ENCODE peak calls at places on chromosome 10, in nine cellular contexts. B is AG04449; J is NCI-H1436; X is activated T-cell treated with anti-CD3 and anti-CD28 coated beads, Interleukin-2, amount 50 U/mL, for 4 hours; E is midbrain; V is HS-5; F is ACHN; K is kidney; R is right atrium auricular region. L is an unnamed sample.

GRCh38 chr10:96267234-96267705 is 4.1 kb downstream of the BLNK start:
- DNase-seq in B (no peak), J (no peak), X (no peak), E (no peak), V (no peak), F (no peak), K (no peak), R (no peak), L (no peak)

GRCh38 chr10:93815304-93816091 is 57.8 kb downstream of the LGI1 start:
- DNase-seq in B (no peak), J (no peak), X (no peak), E (peak), V (no peak), F (no peak), K (no peak), R (no peak), L (no peak)

GRCh38 chr10:80530251-80530650 is 7.5 kb upstream of the SH2D4B start:
- DNase-seq in B (no peak), J (no peak), X (peak), E (peak), V (no peak), F (peak), K (no peak), R (no peak), L (no peak)

GRCh38 chr10:4820804-4821401 is 5.1 kb upstream of the AKR1E2 start:
- DNase-seq in B (no peak), J (no peak), X (no peak), E (peak), V (no peak), F (no peak), K (no peak), R (peak), L (no peak)

GRCh38 chr10:43688348-43688892 is 39.7 kb upstream of the ZNF32 start:
- DNase-seq in B (no peak), J (no peak), X (no peak), E (no peak), V (no peak), F (no peak), K (no peak), R (no peak), L (no peak)

GRCh38 chr10:31215052-31215451 is 104.0 kb upstream of the ZEB1 start:
- DNase-seq in B (no peak), J (no peak), X (no peak), E (peak), V (no peak), F (no peak), K (no peak), R (no peak), L (no peak)

GRCh38 chr10:119735451-119735850 is 9.6 kb downstream of the INPP5F start:
- DNase-seq in B (no peak), J (no peak), X (no peak), E (no peak), V (no peak), F (no peak), K (no peak), R (no peak), L (no peak)

GRCh38 chr10:132296671-132297443 is 10.9 kb downstream of the STK32C start:
- DNase-seq in B (no peak), J (no peak), X (no peak), E (no peak), V (no peak), F (no peak), K (peak), R (no peak), L (no peak)

GRCh38 chr10:24962998-24963397 is 10.6 kb upstream of the PRTFDC1 start:
- DNase-seq in B (no peak), J (no peak), X (no peak), E (no peak), V (no peak), F (peak), K (no peak), R (no peak), L (no peak)

GRCh38 chr10:70324341-70324861 is 40.6 kb upstream of the NPFFR1 start:
- DNase-seq in B (no peak), J (no peak), X (no peak), E (no peak), V (no peak), F (no peak), K (peak), R (no peak), L (no peak)

GRCh38 chr10:91607661-91608442 is 25.0 kb downstream of the PPP1R3C start:
- DNase-seq in B (no peak), J (no peak), X (no peak), E (no peak), V (no peak), F (no peak), K (no peak), R (no peak), L (no peak)

GRCh38 chr10:109701583-109702215 is 221.6 kb downstream of the XPNPEP1 start:
- DNase-seq in B (no peak), J (no peak), X (no peak), E (no peak), V (no peak), F (no peak), K (no peak), R (no peak), L (no peak)

GRCh38 chr10:22837771-22838170 is 90.1 kb upstream of the ARMC3 start:
- DNase-seq in B (no peak), J (no peak), X (no peak), E (no peak), V (no peak), F (no peak), K (no peak), R (no peak), L (no peak)

GRCh38 chr10:124558901-124559321 is 97.3 kb downstream of the LHPP start:
- DNase-seq in B (no peak), J (no peak), X (no peak), E (no peak), V (no peak), F (no peak), K (peak), R (no peak), L (no peak)

GRCh38 chr10:73083234-73083633 is 13.4 kb downstream of the P4HA1 start:
- DNase-seq in B (no peak), J (no peak), X (no peak), E (no peak), V (no peak), F (no peak), K (no peak), R (no peak), L (no peak)

GRCh38 chr10:76306859-76307258 is 875.4 kb downstream of the LRMDA start:
- DNase-seq in B (no peak), J (no peak), X (no peak), E (no peak), V (no peak), F (no peak), K (no peak), R (no peak), L (no peak)

GRCh38 chr10:62437696-62438095 is 63.5 kb downstream of the ZNF365 start:
- DNase-seq in B (peak), J (peak), X (no peak), E (peak), V (peak), F (peak), K (no peak), R (no peak), L (peak)

GRCh38 chr10:58773942-58774341 is 261.3 kb downstream of the BICC1 start:
- DNase-seq in B (no peak), J (no peak), X (no peak), E (no peak), V (no peak), F (no peak), K (no peak), R (no peak), L (no peak)

GRCh38 chr10:46297406-46298204 is 10.8 kb downstream of the ANTXRL start:
- DNase-seq in B (no peak), J (no peak), X (no peak), E (no peak), V (no peak), F (no peak), K (no peak), R (no peak), L (no peak)

GRCh38 chr10:29921071-29921446 is 138.3 kb downstream of the JCAD start:
- DNase-seq in B (no peak), J (no peak), X (no peak), E (no peak), V (no peak), F (no peak), K (no peak), R (no peak), L (no peak)

GRCh38 chr10:48459270-48460147 is 145.4 kb downstream of the ARHGAP22 start:
- DNase-seq in B (no peak), J (no peak), X (no peak), E (no peak), V (no peak), F (no peak), K (peak), R (peak), L (no peak)

GRCh38 chr10:71233491-71233892 is 21.1 kb downstream of the UNC5B start:
- DNase-seq in B (no peak), J (no peak), X (no peak), E (no peak), V (no peak), F (no peak), K (peak), R (no peak), L (no peak)

GRCh38 chr10:28503114-28503513 is 29.8 kb upstream of the WAC start:
- DNase-seq in B (no peak), J (peak), X (no peak), E (no peak), V (no peak), F (peak), K (no peak), R (no peak), L (peak)

GRCh38 chr10:133328358-133329343 is 8.0 kb downstream of the CALY start:
- DNase-seq in B (no peak), J (no peak), X (no peak), E (no peak), V (no peak), F (no peak), K (peak), R (no peak), L (no peak)

L was measured in SHP77.